ENCODE peak calls at places on chromosome 14, in four cellular contexts. G is fibroblast of lung, H is right lobe of liver, X is Panc1. C is an unnamed sample.

GRCh38 chr14:63510538-63510937 is 32.6 kb downstream of the PPP2R5E start:
- DNase-seq in G (peak; percentile 64), H (no peak), X (no peak), C (no peak)

GRCh38 chr14:78259831-78260230 is 89.7 kb downstream of the NRXN3 start:
- DNase-seq in G (no peak), H (no peak), X (no peak), C (no peak)

GRCh38 chr14:78278464-78278863 is 108.3 kb downstream of the NRXN3 start:
- DNase-seq in G (no peak), H (no peak), X (no peak), C (no peak)

GRCh38 chr14:36505193-36505815 is 14.7 kb downstream of the NKX2-1 start:
- DNase-seq in G (no peak), H (no peak), X (no peak), C (peak; percentile 89)

GRCh38 chr14:55556929-55557623 is 22.9 kb upstream of the KTN1 start:
- DNase-seq in G (peak; percentile 90), H (peak; percentile 80), X (no peak), C (peak; percentile 74)

GRCh38 chr14:100170880-100171279 is 11.4 kb upstream of the DEGS2 start:
- DNase-seq in G (no peak), H (no peak), X (no peak), C (no peak)

GRCh38 chr14:75709207-75709812 is 48.3 kb downstream of the TTLL5 start:
- DNase-seq in G (peak; percentile 92), H (peak; percentile 60), X (peak; percentile 45), C (peak; percentile 59)

GRCh38 chr14:52241102-52241793 is 26.2 kb upstream of the PTGDR start:
- DNase-seq in G (peak; percentile 90), H (no peak), X (no peak), C (no peak)

GRCh38 chr14:54537651-54538050 is 27.9 kb downstream of the CGRRF1 start:
- DNase-seq in G (no peak), H (no peak), X (no peak), C (no peak)

GRCh38 chr14:50366115-50366514 is 30.6 kb downstream of the CDKL1 start:
- DNase-seq in G (peak; percentile 29), H (peak; percentile 64), X (no peak), C (no peak)

GRCh38 chr14:105508601-105509000 is 17.6 kb downstream of the TEDC1 start:
- DNase-seq in G (no peak), H (no peak), X (no peak), C (peak; percentile 35)

GRCh38 chr14:32666310-32666709 is 272.4 kb upstream of the NPAS3 start:
- DNase-seq in G (no peak), H (no peak), X (no peak), C (no peak)

GRCh38 chr14:63345826-63346225 is 27.1 kb upstream of the GPHB5 start:
- DNase-seq in G (no peak), H (no peak), X (no peak), C (no peak)

GRCh38 chr14:89198544-89199329 is 218.3 kb downstream of the FOXN3 start:
- DNase-seq in G (peak; percentile 78), H (no peak), X (no peak), C (no peak)

GRCh38 chr14:101475468-101476257 is 85.6 kb upstream of the DIO3 start:
- DNase-seq in G (peak; percentile 94), H (no peak), X (no peak), C (no peak)

GRCh38 chr14:24847568-24847967 is 202.4 kb downstream of the STXBP6 start:
- DNase-seq in G (peak; percentile 32), H (no peak), X (no peak), C (no peak)

GRCh38 chr14:74510211-74510931 is 16.8 kb downstream of the ISCA2 start:
- DNase-seq in G (peak; percentile 42), H (peak; percentile 37), X (no peak), C (no peak)

GRCh38 chr14:89184952-89185351 is 232.1 kb downstream of the FOXN3 start:
- DNase-seq in G (no peak), H (no peak), X (no peak), C (no peak)

GRCh38 chr14:88519907-88520306 is 34.9 kb downstream of the PTPN21 start:
- DNase-seq in G (no peak), H (no peak), X (no peak), C (no peak)

GRCh38 chr14:32330356-32331226 is 1.5 kb downstream of the AKAP6 start:
- DNase-seq in G (no peak), H (no peak), X (no peak), C (no peak)

GRCh38 chr14:69711065-69711464 is 55.9 kb upstream of the SRSF5 start:
- DNase-seq in G (peak; percentile 33), H (no peak), X (no peak), C (peak; percentile 60)

GRCh38 chr14:69675877-69676416 is 64.6 kb downstream of the SUSD6 start:
- DNase-seq in G (no peak), H (no peak), X (no peak), C (no peak)

GRCh38 chr14:98293527-98293926 is 978.5 kb downstream of the BCL11B start:
- DNase-seq in G (no peak), H (no peak), X (no peak), C (no peak)

GRCh38 chr14:42854061-42854460 is 1247.4 kb downstream of the LRFN5 start:
- DNase-seq in G (no peak), H (no peak), X (no peak), C (no peak)

GRCh38 chr14:60250318-60251035 is 1.5 kb downstream of the PPM1A start:
- DNase-seq in G (peak; percentile 2), H (no peak), X (peak; percentile 8), C (no peak)

GRCh38 chr14:45112886-45113772 is 21.2 kb downstream of the FKBP3 start:
- DNase-seq in G (peak; percentile 30), H (no peak), X (no peak), C (no peak)

GRCh38 chr14:84323963-84324362 is 1206.0 kb upstream of the FLRT2 start:
- DNase-seq in G (peak; percentile 3), H (no peak), X (no peak), C (no peak)

GRCh38 chr14:45287609-45288008 is 34.6 kb upstream of the MIS18BP1 start:
- DNase-seq in G (no peak), H (no peak), X (no peak), C (no peak)

GRCh38 chr14:34754687-34755086 is 40.3 kb upstream of the CFL2 start:
- DNase-seq in G (no peak), H (no peak), X (no peak), C (no peak)

GRCh38 chr14:85566603-85567002 is 36.7 kb downstream of the FLRT2 start:
- DNase-seq in G (peak; percentile 87), H (no peak), X (peak; percentile 33), C (no peak)

GRCh38 chr14:100529561-100530031 is 57.6 kb downstream of the BEGAIN start:
- DNase-seq in G (no peak), H (peak; percentile 50), X (no peak), C (peak; percentile 75)

GRCh38 chr14:36426836-36427235 is 93.2 kb downstream of the NKX2-1 start:
- DNase-seq in G (no peak), H (no peak), X (no peak), C (no peak)

GRCh38 chr14:73173092-73173735 is 36.9 kb downstream of the PSEN1 start:
- DNase-seq in G (peak; percentile 79), H (no peak), X (no peak), C (no peak)

GRCh38 chr14:65170768-65171251 is 68.5 kb upstream of the MAX start:
- DNase-seq in G (peak; percentile 75), H (no peak), X (no peak), C (no peak)

GRCh38 chr14:73680821-73681220 is 33.4 kb downstream of the PNMA1 start:
- DNase-seq in G (no peak), H (no peak), X (no peak), C (no peak)

GRCh38 chr14:101130861-101131260 is 227.3 kb upstream of the RTL1 start:
- DNase-seq in G (no peak), H (no peak), X (no peak), C (no peak)

GRCh38 chr14:65286443-65286842 is 126.1 kb upstream of the FUT8 start:
- DNase-seq in G (peak; percentile 20), H (no peak), X (no peak), C (no peak)

GRCh38 chr14:88683119-88683518 is 109.6 kb downstream of the EML5 start:
- DNase-seq in G (no peak), H (no peak), X (no peak), C (no peak)

GRCh38 chr14:104264495-104265265 is 126.3 kb downstream of the KIF26A start:
- DNase-seq in G (no peak), H (peak; percentile 54), X (no peak), C (no peak)

GRCh38 chr14:37579250-37579649 is 15.8 kb downstream of the FOXA1 start:
- DNase-seq in G (no peak), H (no peak), X (no peak), C (no peak)

DNA sequence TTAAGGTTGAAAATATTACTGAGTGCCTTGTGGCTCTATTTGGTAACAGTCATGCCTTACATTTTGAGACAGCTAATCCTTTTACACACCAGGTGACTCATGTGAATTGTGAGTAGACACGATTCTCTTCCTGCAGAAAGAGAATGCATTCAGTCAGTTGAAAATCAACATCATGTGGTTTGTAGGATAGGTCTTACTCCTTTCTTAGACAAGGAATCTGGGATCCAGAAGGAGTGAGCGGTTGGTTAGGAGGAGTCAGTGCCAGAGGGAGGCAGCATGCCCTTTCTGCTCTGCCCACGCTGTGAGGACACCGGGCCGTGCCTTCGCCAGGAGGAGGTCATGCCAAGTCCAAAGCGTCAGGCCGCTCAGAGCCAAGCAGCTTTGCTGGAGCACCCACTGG is 47.6 kb downstream of the TRAF3 start:
- DNase-seq in G (no peak), H (peak; percentile 90), X (peak; percentile 15), C (no peak)
- H3K27ac ChIP-seq in G (no peak overlapping the region), H (no peak overlapping the region), X (no peak overlapping the region), C (no peak overlapping the region)

GRCh38 chr14:67819563-67820411 is at the start of gene RAD51B:
- DNase-seq in G (peak; percentile 85), H (peak; percentile 86), X (peak; percentile 75), C (peak; percentile 89)
- H3K4me3 ChIP-seq in G (peak within 1 kb of the TSS; percentile 99), H (peak within 1 kb of the TSS; percentile 75), X (peak within 1 kb of the TSS; percentile 91), C (peak within 1 kb of the TSS; percentile 70)

GRCh38 chr14:92534863-92535654 is 21.5 kb downstream of the RIN3 start:
- DNase-seq in G (no peak), H (no peak), X (no peak), C (no peak)
- H3K27ac ChIP-seq in G (no peak overlapping the region), H (no peak overlapping the region), X (no peak overlapping the region), C (no peak overlapping the region)

GRCh38 chr14:53458368-53458814 is 305.3 kb upstream of the DDHD1 start:
- DNase-seq in G (peak; percentile 52), H (no peak), X (peak; percentile 2), C (no peak)
- H3K4me3 ChIP-seq in G (no peak overlapping the region), H (no peak overlapping the region), X (no peak overlapping the region), C (no peak overlapping the region)

DNA sequence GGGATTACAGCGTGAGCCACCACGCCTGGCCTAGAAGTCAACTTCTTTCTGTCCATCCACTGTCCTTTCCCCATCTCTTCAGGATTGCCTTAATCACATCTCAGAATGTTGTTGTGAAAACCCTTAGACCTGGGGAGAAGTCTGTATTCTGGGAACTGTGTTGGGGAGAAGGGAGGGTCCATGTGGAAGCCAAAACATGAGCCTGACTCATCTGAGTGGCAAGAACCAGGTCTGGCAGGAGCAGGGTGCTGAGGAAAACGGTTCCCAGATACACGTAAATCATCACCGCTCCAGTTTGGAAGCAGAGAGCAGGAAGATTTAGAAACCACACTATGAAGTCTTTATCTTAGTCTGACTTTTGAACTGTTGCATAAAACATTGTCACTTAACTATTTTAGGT is 245.6 kb upstream of the RGS6 start:
- DNase-seq in G (peak; percentile 42), H (no peak), X (no peak), C (no peak)
- H3K27ac ChIP-seq in G (no peak overlapping the region), H (no peak overlapping the region), X (no peak overlapping the region), C (no peak overlapping the region)

GRCh38 chr14:103130017-103130764 is 6.9 kb downstream of the TNFAIP2 start:
- DNase-seq in G (no peak), H (peak; percentile 48), X (no peak), C (no peak)
- H3K4me3 ChIP-seq in G (no peak overlapping the region), H (no peak overlapping the region), X (no peak overlapping the region), C (no peak overlapping the region)

GRCh38 chr14:94113073-94113472 is 2.5 kb downstream of the IFI27 start:
- DNase-seq in G (no peak), H (no peak), X (no peak), C (no peak)
- H3K27ac ChIP-seq in G (no peak overlapping the region), H (no peak overlapping the region), X (no peak overlapping the region), C (peak overlapping the region; percentile 81)

C was measured in left lung.